ENCODE peak calls at places on chromosomes 12 and 14, in six cellular contexts. Y is endothelial cell of umbilical vein, J is NB4, Z is HepG2, O is K562, I is GM12878. A is an unnamed sample.

GRCh38 chr12:120399531-120399930 is 30.6 kb upstream of the MSI1 start:
- DNase-seq in Y (no peak), J (no peak), Z (no peak), O (no peak), I (peak; percentile 5), A (no peak)

GRCh38 chr14:68263563-68264350 is 444.2 kb downstream of the RAD51B start:
- DNase-seq in Y (peak; percentile 84), J (no peak), Z (no peak), O (no peak), I (no peak), A (no peak)

GRCh38 chr12:58607805-58608204 is 312.5 kb downstream of the LRIG3 start:
- DNase-seq in Y (no peak), J (no peak), Z (no peak), O (no peak), I (no peak), A (no peak)

GRCh38 chr14:73243341-73243740 is 6.0 kb downstream of the PAPLN start:
- DNase-seq in Y (no peak), J (no peak), Z (no peak), O (no peak), I (no peak), A (no peak)

GRCh38 chr14:81162941-81163340 is 57.8 kb downstream of the GTF2A1 start:
- DNase-seq in Y (no peak), J (peak; percentile 85), Z (no peak), O (no peak), I (no peak), A (no peak)

GRCh38 chr14:89619616-89620273 is 202.7 kb upstream of the FOXN3 start:
- DNase-seq in Y (no peak), J (no peak), Z (no peak), O (no peak), I (no peak), A (no peak)

GRCh38 chr12:28489256-28489655 is 299.0 kb downstream of the CCDC91 start:
- DNase-seq in Y (no peak), J (no peak), Z (no peak), O (no peak), I (no peak), A (no peak)

GRCh38 chr14:100546051-100546443 is 41.2 kb downstream of the BEGAIN start:
- DNase-seq in Y (no peak), J (peak; percentile 59), Z (no peak), O (peak; percentile 87), I (no peak), A (no peak)

GRCh38 chr12:4039927-4040326 is 166.7 kb upstream of the PARP11 start:
- DNase-seq in Y (no peak), J (no peak), Z (no peak), O (no peak), I (no peak), A (no peak)

GRCh38 chr12:67068204-67068731 is 200.9 kb upstream of the CAND1 start:
- DNase-seq in Y (no peak), J (no peak), Z (no peak), O (no peak), I (no peak), A (no peak)

GRCh38 chr12:25557830-25558436 is 4.8 kb upstream of the LMNTD1 start:
- DNase-seq in Y (peak; percentile 42), J (peak; percentile 70), Z (peak; percentile 11), O (peak; percentile 13), I (no peak), A (peak; percentile 48)

GRCh38 chr12:72141381-72141780 is 130.8 kb upstream of the TRHDE start:
- DNase-seq in Y (no peak), J (peak; percentile 44), Z (peak; percentile 5), O (peak; percentile 23), I (peak; percentile 31), A (no peak)

GRCh38 chr12:124545508-124546418 is 21.6 kb downstream of the NCOR2 start:
- DNase-seq in Y (no peak), J (no peak), Z (no peak), O (no peak), I (peak; percentile 76), A (no peak)

GRCh38 chr12:104467346-104467837 is 10.6 kb downstream of the CHST11 start:
- DNase-seq in Y (no peak), J (peak; percentile 80), Z (no peak), O (peak; percentile 64), I (no peak), A (no peak)

GRCh38 chr14:104441275-104442106 is 138.1 kb upstream of the C14orf180 start:
- DNase-seq in Y (no peak), J (no peak), Z (no peak), O (no peak), I (no peak), A (no peak)

GRCh38 chr12:39628836-39629235 is 9.2 kb upstream of the ABCD2 start:
- DNase-seq in Y (no peak), J (no peak), Z (no peak), O (no peak), I (no peak), A (no peak)

GRCh38 chr14:73262427-73263183 is 25.3 kb downstream of the PAPLN start:
- DNase-seq in Y (no peak), J (no peak), Z (no peak), O (no peak), I (no peak), A (no peak)

GRCh38 chr14:93333631-93334095 is 827 bp upstream of the BTBD7 start:
- DNase-seq in Y (no peak), J (no peak), Z (no peak), O (no peak), I (no peak), A (no peak)

GRCh38 chr14:45247427-45247826 is 5.6 kb downstream of the MIS18BP1 start:
- DNase-seq in Y (no peak), J (peak; percentile 34), Z (peak; percentile 25), O (no peak), I (no peak), A (no peak)

GRCh38 chr12:57127710-57128518 is at the start of gene LRP1:
- DNase-seq in Y (peak; percentile 77), J (no peak), Z (peak; percentile 76), O (peak; percentile 96), I (no peak), A (peak; percentile 89)

GRCh38 chr14:92575773-92576303 is 62.3 kb downstream of the RIN3 start:
- DNase-seq in Y (no peak), J (no peak), Z (no peak), O (no peak), I (no peak), A (no peak)

GRCh38 chr14:104267895-104268294 is 129.5 kb downstream of the KIF26A start:
- DNase-seq in Y (no peak), J (no peak), Z (no peak), O (no peak), I (no peak), A (no peak)

GRCh38 chr12:15880721-15881120 is 1.5 kb upstream of the STRAP start:
- DNase-seq in Y (no peak), J (no peak), Z (no peak), O (no peak), I (no peak), A (no peak)

GRCh38 chr12:15886372-15887042 is 4.3 kb downstream of the STRAP start:
- DNase-seq in Y (peak; percentile 15), J (no peak), Z (peak; percentile 70), O (no peak), I (no peak), A (peak; percentile 28)

GRCh38 chr12:15882055-15882971 is at the start of gene STRAP:
- DNase-seq in Y (peak; percentile 99), J (peak; percentile 97), Z (peak; percentile 93), O (peak; percentile 74), I (peak; percentile 88), A (peak; percentile 99)

GRCh38 chr12:15887043-15887817 is 5.0 kb downstream of the STRAP start:
- DNase-seq in Y (no peak), J (no peak), Z (no peak), O (no peak), I (no peak), A (no peak)

GRCh38 chr12:15883536-15883935 is 1.3 kb downstream of the STRAP start:
- DNase-seq in Y (peak; percentile 33), J (no peak), Z (no peak), O (no peak), I (no peak), A (no peak)
- TF ChIP-seq MYC in Y (no peak), J (no peak), Z (no peak), O (no peak), I (no peak), A (no peak)

DNA sequence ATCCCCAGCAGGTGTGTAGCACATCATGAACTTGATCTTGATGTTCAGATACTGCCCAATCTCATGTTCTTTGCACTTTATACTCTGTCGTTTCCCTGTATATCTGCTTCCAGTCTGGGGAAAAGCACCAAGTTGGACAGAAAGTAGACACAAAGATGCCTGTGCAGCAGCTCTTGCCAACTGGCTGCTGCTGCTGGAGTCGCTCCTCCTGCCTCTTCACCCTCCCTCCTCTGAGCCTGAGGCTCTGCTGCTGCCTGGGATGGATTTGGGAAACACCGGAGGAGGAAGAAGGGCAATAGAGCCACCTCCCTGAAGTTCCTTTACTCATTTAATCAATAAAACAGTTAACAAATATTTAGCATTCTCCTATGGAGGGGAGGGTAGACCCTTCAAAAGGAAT is 32.4 kb downstream of the ADCK1 start:
- DNase-seq in Y (no peak), J (no peak), Z (no peak), O (no peak), I (no peak), A (no peak)
- TF ChIP-seq MYC in Y (no peak), J (no peak), Z (no peak), O (no peak), I (no peak), A (no peak)

GRCh38 chr14:47826809-47827208 is 151.4 kb upstream of the MDGA2 start:
- DNase-seq in Y (no peak), J (no peak), Z (no peak), O (no peak), I (no peak), A (no peak)
- TF ChIP-seq MYC in Y (no peak), J (no peak), Z (no peak), O (no peak), I (no peak), A (no peak)

GRCh38 chr14:38209572-38210159 is 2.0 kb downstream of the SSTR1 start:
- DNase-seq in Y (peak; percentile 29), J (no peak), Z (no peak), O (no peak), I (no peak), A (no peak)

GRCh38 chr14:38208825-38209562 is 1.3 kb downstream of the SSTR1 start:
- DNase-seq in Y (peak; percentile 47), J (no peak), Z (peak; percentile 33), O (no peak), I (no peak), A (no peak)

GRCh38 chr14:38211258-38211735 is 3.6 kb downstream of the SSTR1 start:
- DNase-seq in Y (no peak), J (no peak), Z (no peak), O (no peak), I (no peak), A (no peak)

GRCh38 chr14:38210168-38210567 is 2.5 kb downstream of the SSTR1 start:
- DNase-seq in Y (peak; percentile 70), J (no peak), Z (no peak), O (no peak), I (no peak), A (no peak)

DNA sequence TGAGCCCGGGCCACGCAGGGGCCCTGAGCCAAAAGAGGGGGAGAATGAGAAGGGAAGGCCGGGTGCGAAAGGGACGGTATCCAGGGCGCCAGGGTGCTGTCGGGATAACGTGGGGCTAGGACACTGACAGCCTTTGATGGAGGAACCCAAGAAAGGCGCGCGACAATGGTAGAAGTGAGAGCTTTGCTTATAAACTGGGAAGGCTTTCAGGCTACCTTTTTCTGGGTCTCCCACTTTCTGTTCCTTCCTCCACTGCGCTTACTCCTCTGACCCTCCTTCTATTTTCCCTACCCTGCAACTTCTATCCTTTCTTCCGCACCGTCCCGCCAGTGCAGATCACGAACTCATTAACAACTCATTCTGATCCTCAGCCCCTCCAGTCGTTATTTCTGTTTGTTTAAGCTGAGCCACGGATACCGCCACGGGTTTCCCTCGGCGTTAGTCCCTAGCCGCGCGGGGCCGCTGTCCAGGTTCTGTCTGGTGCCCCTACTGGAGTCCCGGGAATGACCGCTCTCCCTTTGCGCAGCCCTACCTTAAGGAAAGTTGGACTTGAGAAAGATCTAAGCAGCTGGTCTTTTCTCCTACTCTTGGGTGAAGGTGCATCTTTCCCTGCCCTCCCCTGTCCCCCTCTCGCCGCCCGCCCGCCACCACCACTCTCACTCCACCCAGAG is 3.0 kb downstream of the SSTR1 start:
- DNase-seq in Y (peak; percentile 70), J (no peak), Z (no peak), O (no peak), I (no peak), A (peak; percentile 24)
- TF ChIP-seq MYC in Y (no peak), J (no peak), Z (no peak), O (no peak), I (no peak), A (no peak)